ENCODE peak calls at places on chromosomes 6 and 20, in seven cellular contexts. A is HepG2, M is A549, F is HCT116, W is GM12878, T is SK-N-SH, Q is K562. K is an unnamed sample.

GRCh38 chr6:26336355-26337198 is 28.4 kb upstream of the BTN3A2 start:
- DNase-seq in A (no peak), M (peak; percentile 37), F (no peak), W (no peak), T (no peak), Q (peak; percentile 83), K (no peak)

GRCh38 chr6:16684195-16684689 is 77.0 kb downstream of the ATXN1 start:
- DNase-seq in A (peak; percentile 78), M (no peak), F (no peak), W (no peak), T (no peak), Q (no peak), K (no peak)

GRCh38 chr6:168165373-168165772 is 86.4 kb upstream of the FRMD1 start:
- DNase-seq in A (no peak), M (no peak), F (no peak), W (no peak), T (no peak), Q (no peak), K (no peak)

GRCh38 chr6:38262041-38262440 is 377.7 kb downstream of the BTBD9 start:
- DNase-seq in A (peak; percentile 57), M (peak; percentile 11), F (no peak), W (no peak), T (no peak), Q (no peak), K (peak; percentile 85)

GRCh38 chr6:2441881-2442475 is 196.6 kb upstream of the GMDS start:
- DNase-seq in A (no peak), M (no peak), F (no peak), W (no peak), T (no peak), Q (no peak), K (no peak)

GRCh38 chr6:15481892-15482291 is 180.9 kb downstream of the DTNBP1 start:
- DNase-seq in A (no peak), M (no peak), F (no peak), W (no peak), T (no peak), Q (peak; percentile 82), K (no peak)

GRCh38 chr6:142942805-142943227 is 2.2 kb downstream of the HIVEP2 start:
- DNase-seq in A (peak; percentile 64), M (peak; percentile 34), F (no peak), W (no peak), T (peak; percentile 36), Q (peak; percentile 36), K (no peak)

GRCh38 chr6:42045538-42046460 is 4.5 kb upstream of the TAF8 start:
- DNase-seq in A (no peak), M (no peak), F (peak; percentile 33), W (peak; percentile 62), T (no peak), Q (peak; percentile 41), K (no peak)

GRCh38 chr6:93721386-93722048 is 302.2 kb upstream of the EPHA7 start:
- DNase-seq in A (peak; percentile 1), M (no peak), F (no peak), W (no peak), T (no peak), Q (no peak), K (peak; percentile 27)

GRCh38 chr6:128558021-128558420 is 37.6 kb upstream of the PTPRK start:
- DNase-seq in A (no peak), M (no peak), F (no peak), W (no peak), T (no peak), Q (no peak), K (no peak)

GRCh38 chr20:52001999-52002666 is 189.4 kb downstream of the ZFP64 start:
- DNase-seq in A (peak; percentile 92), M (peak; percentile 63), F (peak; percentile 3), W (no peak), T (peak; percentile 54), Q (no peak), K (no peak)

GRCh38 chr20:58407201-58407873 is 18.3 kb downstream of the VAPB start:
- DNase-seq in A (no peak), M (no peak), F (no peak), W (no peak), T (no peak), Q (no peak), K (no peak)

GRCh38 chr6:132961610-132962009 is 147.2 kb downstream of the RPS12 start:
- DNase-seq in A (peak; percentile 10), M (no peak), F (no peak), W (no peak), T (no peak), Q (no peak), K (no peak)

GRCh38 chr6:7805828-7806227 is 79.9 kb downstream of the BMP6 start:
- DNase-seq in A (no peak), M (no peak), F (no peak), W (no peak), T (no peak), Q (no peak), K (no peak)

GRCh38 chr6:130945401-130945919 is 117.6 kb downstream of the EPB41L2 start:
- DNase-seq in A (peak; percentile 85), M (no peak), F (no peak), W (no peak), T (no peak), Q (no peak), K (no peak)

GRCh38 chr6:20946037-20946436 is 411.8 kb downstream of the CDKAL1 start:
- DNase-seq in A (peak; percentile 35), M (no peak), F (no peak), W (peak; percentile 43), T (no peak), Q (no peak), K (no peak)

GRCh38 chr20:49859807-49860206 is 47.2 kb downstream of the SLC9A8 start:
- DNase-seq in A (no peak), M (no peak), F (no peak), W (no peak), T (no peak), Q (no peak), K (no peak)

GRCh38 chr6:140660295-140660694 is 1285.8 kb upstream of the CITED2 start:
- DNase-seq in A (no peak), M (no peak), F (no peak), W (no peak), T (no peak), Q (no peak), K (no peak)

GRCh38 chr6:138655828-138656227 is 117.7 kb upstream of the CCDC28A start:
- DNase-seq in A (no peak), M (no peak), F (no peak), W (no peak), T (no peak), Q (no peak), K (no peak)

GRCh38 chr6:166997768-166998255 is 1.4 kb upstream of the CEP43 start:
- DNase-seq in A (peak; percentile 83), M (peak; percentile 54), F (peak; percentile 62), W (peak; percentile 27), T (peak; percentile 65), Q (peak; percentile 63), K (peak; percentile 56)

GRCh38 chr20:21156266-21156665 is 30.4 kb downstream of the KIZ start:
- DNase-seq in A (no peak), M (no peak), F (no peak), W (no peak), T (no peak), Q (no peak), K (no peak)

GRCh38 chr6:69732640-69733039 is 64.2 kb downstream of the LMBRD1 start:
- DNase-seq in A (no peak), M (no peak), F (no peak), W (peak; percentile 11), T (no peak), Q (peak; percentile 17), K (peak; percentile 13)

GRCh38 chr6:13760307-13760706 is 48.7 kb upstream of the RANBP9 start:
- DNase-seq in A (no peak), M (no peak), F (no peak), W (no peak), T (no peak), Q (no peak), K (no peak)

GRCh38 chr20:56629464-56630085 is 469 bp downstream of the TFAP2C start:
- DNase-seq in A (no peak), M (peak; percentile 36), F (no peak), W (no peak), T (peak; percentile 37), Q (no peak), K (no peak)

GRCh38 chr6:1618305-1619105 is 8.8 kb downstream of the FOXC1 start:
- DNase-seq in A (no peak), M (no peak), F (no peak), W (no peak), T (no peak), Q (no peak), K (no peak)

GRCh38 chr20:9270831-9271230 is 201.9 kb downstream of the PLCB4 start:
- DNase-seq in A (no peak), M (no peak), F (no peak), W (no peak), T (no peak), Q (no peak), K (no peak)

GRCh38 chr6:119614138-119614537 is 264.6 kb upstream of the MAN1A1 start:
- DNase-seq in A (no peak), M (no peak), F (no peak), W (no peak), T (no peak), Q (no peak), K (no peak)

GRCh38 chr6:36350681-36351091 is 14.0 kb upstream of the BNIP5 start:
- DNase-seq in A (no peak), M (no peak), F (no peak), W (no peak), T (no peak), Q (peak; percentile 68), K (no peak)

GRCh38 chr20:61887694-61888093 is 178.0 kb downstream of the TAF4 start:
- DNase-seq in A (no peak), M (no peak), F (no peak), W (no peak), T (no peak), Q (no peak), K (no peak)

GRCh38 chr20:24894967-24895366 is 54.1 kb upstream of the CST7 start:
- DNase-seq in A (no peak), M (no peak), F (no peak), W (no peak), T (no peak), Q (no peak), K (no peak)
- H3K9me3 ChIP-seq in A (peaks cover 11% of the 10 kb centered on the region), M (no peaks in the 10 kb centered on the region), F (no peaks in the 10 kb centered on the region), W (no peaks in the 10 kb centered on the region), T (no peaks in the 10 kb centered on the region), Q (no peaks in the 10 kb centered on the region), K (no peaks in the 10 kb centered on the region)

DNA sequence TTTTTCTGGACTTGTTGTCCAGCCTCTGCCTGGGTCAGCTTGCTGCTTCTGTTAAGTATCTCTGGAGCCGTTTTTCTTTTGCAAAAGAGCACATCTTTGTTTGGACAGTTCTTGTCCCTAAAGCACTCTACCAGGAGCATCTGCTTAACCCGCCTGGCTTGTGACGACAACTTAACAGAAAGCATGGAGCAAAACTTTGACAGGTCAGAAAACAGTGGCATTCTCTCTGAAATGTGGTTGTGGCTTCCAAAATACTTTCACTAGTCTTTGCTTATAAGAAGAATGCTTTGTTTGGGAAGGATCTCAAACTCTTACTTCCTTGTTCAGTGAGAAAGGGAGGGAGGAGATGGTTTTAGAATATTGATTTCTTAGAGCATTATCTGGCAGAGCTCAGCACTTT is 47.6 kb downstream of the CD109 start:
- DNase-seq in A (no peak), M (no peak), F (no peak), W (no peak), T (no peak), Q (no peak), K (no peak)
- TF ChIP-seq REST in A (no peak), M (no peak), F (no peak), W (no peak), T (no peak), Q (no peak), K (no peak)

GRCh38 chr20:30606990-30607389 is 650.5 kb upstream of the DEFB115 start:
- DNase-seq in A (no peak), M (no peak), F (no peak), W (no peak), T (no peak), Q (no peak), K (no peak)
- H3K9me3 ChIP-seq in A (no peaks in the 10 kb centered on the region), M (peaks cover 31% of the 10 kb centered on the region), F (no peaks in the 10 kb centered on the region), W (no peaks in the 10 kb centered on the region), T (no peaks in the 10 kb centered on the region), Q (no peaks in the 10 kb centered on the region), K (peaks cover 21% of the 10 kb centered on the region)

GRCh38 chr6:52994789-52995078 is 350 bp downstream of the GSTA4 start:
- DNase-seq in A (no peak), M (no peak), F (no peak), W (no peak), T (peak; percentile 64), Q (peak; percentile 24), K (no peak)
- TF ChIP-seq REST in A (no peak), M (no peak), F (no peak), W (no peak), T (no peak), Q (no peak), K (no peak)

K was measured in Panc1.